ENCODE peak calls at places on chromosomes 3 and 15, in nine cellular contexts. P is neural crest cell, E is fibroblast of lung, Y is lower leg skin, A is fibroblast of pulmonary artery, L is heart right ventricle, M is tibial artery, S is GM12878, X is ascending aorta. V is an unnamed sample.

GRCh38 chr3:30779686-30780287 is 114.7 kb downstream of the GADL1 start:
- DNase-seq in P (no peak), E (no peak), Y (no peak), A (peak; percentile 61), L (no peak), M (no peak), S (no peak), X (no peak), V (peak; percentile 1)

GRCh38 chr3:98580774-98581365 is 12.5 kb downstream of the CPOX start:
- DNase-seq in P (no peak), E (no peak), Y (no peak), A (no peak), L (no peak), M (no peak), S (no peak), X (no peak), V (no peak)

GRCh38 chr3:171458056-171458856 is 1.9 kb downstream of the TNIK start:
- DNase-seq in P (peak; percentile 8), E (no peak), Y (no peak), A (no peak), L (no peak), M (no peak), S (no peak), X (no peak), V (no peak)

GRCh38 chr3:169104541-169104940 is 559.0 kb downstream of the MECOM start:
- DNase-seq in P (no peak), E (peak; percentile 96), Y (no peak), A (peak; percentile 69), L (no peak), M (no peak), S (no peak), X (no peak), V (no peak)

GRCh38 chr3:72165808-72166207 is 380.9 kb upstream of the PROK2 start:
- DNase-seq in P (no peak), E (no peak), Y (no peak), A (no peak), L (no peak), M (no peak), S (no peak), X (no peak), V (no peak)

GRCh38 chr3:113148307-113148703 is 63.1 kb upstream of the BOC start:
- DNase-seq in P (no peak), E (no peak), Y (no peak), A (no peak), L (peak; percentile 27), M (no peak), S (no peak), X (no peak), V (no peak)

GRCh38 chr15:98800437-98801233 is 152.3 kb downstream of the IGF1R start:
- DNase-seq in P (peak; percentile 46), E (peak; percentile 83), Y (no peak), A (peak; percentile 96), L (peak; percentile 51), M (no peak), S (no peak), X (no peak), V (peak; percentile 80)

GRCh38 chr3:71726106-71726505 is 904 bp upstream of the EIF4E3 start:
- DNase-seq in P (no peak), E (no peak), Y (no peak), A (no peak), L (no peak), M (no peak), S (no peak), X (no peak), V (no peak)

GRCh38 chr15:57213783-57214366 is 162.4 kb upstream of the CGNL1 start:
- DNase-seq in P (no peak), E (peak; percentile 65), Y (no peak), A (peak; percentile 73), L (peak; percentile 9), M (no peak), S (no peak), X (no peak), V (no peak)

GRCh38 chr3:184874709-184875644 is 63.0 kb downstream of the VPS8 start:
- DNase-seq in P (peak; percentile 30), E (peak; percentile 19), Y (no peak), A (peak; percentile 60), L (peak; percentile 10), M (no peak), S (no peak), X (no peak), V (no peak)

GRCh38 chr3:157858821-157859220 is 247.4 kb downstream of the SHOX2 start:
- DNase-seq in P (no peak), E (no peak), Y (no peak), A (no peak), L (no peak), M (no peak), S (no peak), X (no peak), V (no peak)

GRCh38 chr15:45701108-45701507 is 66.3 kb downstream of the SQOR start:
- DNase-seq in P (no peak), E (no peak), Y (no peak), A (no peak), L (no peak), M (no peak), S (no peak), X (no peak), V (no peak)

GRCh38 chr3:30347679-30348216 is 258.7 kb upstream of the TGFBR2 start:
- DNase-seq in P (no peak), E (peak; percentile 94), Y (no peak), A (peak; percentile 84), L (no peak), M (no peak), S (no peak), X (no peak), V (no peak)

GRCh38 chr3:143763568-143764162 is 84.6 kb downstream of the SLC9A9 start:
- DNase-seq in P (no peak), E (peak; percentile 8), Y (no peak), A (peak; percentile 45), L (no peak), M (no peak), S (no peak), X (no peak), V (no peak)

GRCh38 chr3:65245133-65246076 is 557.6 kb upstream of the ADAMTS9 start:
- DNase-seq in P (no peak), E (peak; percentile 21), Y (no peak), A (peak; percentile 48), L (no peak), M (no peak), S (no peak), X (no peak), V (no peak)
- TF ChIP-seq CTCF in P (peak; percentile 56), E (peak; percentile 47), Y (no peak), A (peak; percentile 49), L (no peak), M (peak; percentile 29), S (no peak), X (no peak), V (peak; percentile 31)

DNA sequence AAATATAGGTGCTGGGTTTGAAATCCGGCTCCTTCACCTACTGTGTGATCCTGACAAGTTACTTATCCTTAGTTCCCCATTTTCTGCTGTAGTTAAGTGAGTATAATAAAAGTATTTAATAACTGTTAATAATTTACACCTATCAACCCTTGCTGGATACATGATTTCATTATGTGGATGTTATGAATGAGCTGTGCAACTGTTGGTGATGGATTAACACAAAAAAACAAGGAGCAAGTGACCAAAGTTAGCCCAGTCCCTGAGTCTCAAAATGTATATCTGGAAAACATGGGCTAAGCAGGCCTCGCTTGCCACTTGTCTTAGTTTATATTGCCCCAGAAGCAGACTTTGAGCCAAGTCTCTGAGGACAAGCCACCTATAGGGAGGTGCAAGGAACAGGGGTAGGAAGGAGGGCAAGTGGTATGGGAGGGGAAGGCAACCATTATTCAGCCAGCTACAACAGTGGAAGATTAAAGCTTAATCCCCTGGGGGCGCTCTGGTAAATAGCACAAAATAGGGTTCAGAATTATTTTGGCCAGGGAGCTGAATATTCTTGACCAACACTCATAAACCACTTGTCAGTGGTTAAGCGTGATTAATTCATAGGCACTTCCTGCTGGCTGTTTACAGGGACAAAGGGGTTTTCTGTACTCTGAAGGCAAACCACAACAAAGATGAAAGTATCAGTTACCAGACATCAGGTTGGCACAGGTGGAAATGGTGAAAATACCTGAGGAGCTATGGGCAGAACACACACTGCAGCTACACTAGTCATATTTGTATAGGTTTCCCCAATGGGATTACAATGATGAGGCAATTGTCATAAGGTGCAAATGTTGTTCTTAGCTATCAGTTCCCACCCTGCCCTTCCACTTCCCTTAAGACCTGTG is 76.2 kb downstream of the TRIM42 start:
- DNase-seq in P (no peak), E (peak; percentile 16), Y (peak; percentile 28), A (no peak), L (no peak), M (no peak), S (peak; percentile 87), X (no peak), V (no peak)
- TF ChIP-seq CTCF in P (no peak), E (no peak), Y (no peak), A (no peak), L (no peak), M (no peak), S (peak; percentile 8), X (no peak), V (no peak)

GRCh38 chr3:193665370-193665989 is 72.5 kb downstream of the OPA1 start:
- DNase-seq in P (no peak), E (peak; percentile 30), Y (no peak), A (peak; percentile 70), L (no peak), M (no peak), S (no peak), X (no peak), V (peak; percentile 12)
- TF ChIP-seq CTCF in P (peak; percentile 85), E (no peak), Y (no peak), A (peak; percentile 42), L (peak; percentile 38), M (no peak), S (peak; percentile 19), X (no peak), V (peak; percentile 32)

DNA sequence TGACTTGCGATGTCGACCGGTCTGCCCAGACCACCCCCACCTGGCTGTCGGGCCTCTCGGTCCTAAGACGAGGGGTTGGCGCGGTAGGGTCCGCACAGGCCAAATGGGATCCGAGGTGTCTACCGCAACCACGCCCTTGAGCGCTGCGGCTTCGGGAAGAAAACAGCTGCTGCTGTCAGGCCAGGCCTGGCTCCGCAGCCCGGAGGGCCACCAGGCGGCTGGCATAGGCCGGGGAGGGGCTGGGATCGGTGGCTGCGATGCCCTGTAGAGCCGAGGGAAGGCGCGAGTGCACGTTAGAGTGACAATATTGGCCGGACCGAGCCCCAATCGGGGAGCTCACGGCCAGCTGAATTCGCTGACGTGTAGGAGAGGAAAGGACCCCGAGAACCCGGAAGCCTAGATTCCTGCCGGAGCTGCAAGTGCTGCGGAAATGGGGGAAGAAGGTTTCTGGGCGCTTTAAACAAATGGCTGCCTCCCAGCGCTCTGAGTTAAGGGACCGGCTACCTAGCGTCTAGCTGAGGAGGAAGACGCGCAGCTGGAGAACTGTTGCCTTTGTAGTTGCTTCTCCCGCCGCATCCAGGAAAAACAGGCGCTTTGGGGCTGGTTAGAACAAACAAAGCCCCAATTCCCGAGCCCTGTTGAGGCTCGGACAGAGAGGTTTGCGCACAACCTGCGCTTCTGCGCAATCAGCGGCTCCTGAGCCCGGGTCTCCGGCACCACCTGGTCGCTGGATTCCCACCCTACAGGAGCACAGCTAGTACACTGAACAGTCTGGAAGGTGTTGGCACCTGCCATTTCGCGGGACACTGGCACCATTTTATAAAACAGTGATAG is 14.0 kb downstream of the ZIC4 start:
- DNase-seq in P (peak; percentile 52), E (peak; percentile 53), Y (peak; percentile 94), A (no peak), L (no peak), M (no peak), S (no peak), X (no peak), V (no peak)
- TF ChIP-seq CTCF in P (peak; percentile 31), E (no peak), Y (no peak), A (no peak), L (no peak), M (no peak), S (no peak), X (no peak), V (peak; percentile 11)

V was measured in AG09319.